ENCODE peak calls at places on chromosomes 7 and 10, in four cellular contexts. P is stimulated activated CD8-positive, alpha-beta memory T cell treated with anti-CD3 and anti-CD28 coated beads, Interleukin-2, amount 100 ng/mL, for 1 hour; I is skeletal muscle cell; Z is upper lobe of right lung. A is an unnamed sample.

GRCh38 chr10:46048152-46048551 is 2.1 kb upstream of the MSMB start:
- DNase-seq in P (no peak), I (no peak), Z (no peak), A (no peak)

GRCh38 chr7:50264908-50265307 is 39.6 kb upstream of the IKZF1 start:
- DNase-seq in P (no peak), I (no peak), Z (no peak), A (no peak)

GRCh38 chr10:12350167-12350872 is 973 bp downstream of the CAMK1D start:
- DNase-seq in P (peak; percentile 18), I (no peak), Z (peak; percentile 76), A (peak; percentile 12)

GRCh38 chr10:89553064-89553734 is 17.8 kb upstream of the SLC16A12 start:
- DNase-seq in P (no peak), I (peak; percentile 90), Z (no peak), A (peak; percentile 85)

GRCh38 chr7:1290262-1291039 is 57.8 kb downstream of the UNCX start:
- DNase-seq in P (peak; percentile 6), I (no peak), Z (no peak), A (peak; percentile 10)

GRCh38 chr10:93997546-93997945 is 3.8 kb downstream of the PLCE1 start:
- DNase-seq in P (no peak), I (no peak), Z (no peak), A (no peak)

GRCh38 chr7:27241189-27242045 is 1.2 kb upstream of the EVX1 start:
- DNase-seq in P (no peak), I (no peak), Z (peak; percentile 35), A (no peak)

GRCh38 chr7:138008588-138009349 is 6.9 kb upstream of the CREB3L2 start:
- DNase-seq in P (no peak), I (no peak), Z (no peak), A (peak; percentile 64)

GRCh38 chr7:77276120-77276519 is 76.5 kb upstream of the FGL2 start:
- DNase-seq in P (no peak), I (no peak), Z (no peak), A (no peak)

GRCh38 chr10:47090903-47091302 is 179.7 kb downstream of the PTPN20 start:
- DNase-seq in P (no peak), I (no peak), Z (no peak), A (no peak)

GRCh38 chr10:112092529-112092928 is 91.0 kb downstream of the GPAM start:
- DNase-seq in P (no peak), I (no peak), Z (no peak), A (no peak)

GRCh38 chr7:135194494-135195095 is 16.7 kb downstream of the WDR91 start:
- DNase-seq in P (no peak), I (no peak), Z (no peak), A (no peak)

GRCh38 chr7:152355474-152356057 is 80.2 kb downstream of the KMT2C start:
- DNase-seq in P (no peak), I (no peak), Z (no peak), A (no peak)

GRCh38 chr7:90624128-90624980 is 28.2 kb downstream of the CDK14 start:
- DNase-seq in P (no peak), I (no peak), Z (no peak), A (no peak)

GRCh38 chr10:17527530-17528146 is 73.2 kb upstream of the ST8SIA6 start:
- DNase-seq in P (no peak), I (peak; percentile 73), Z (no peak), A (no peak)

GRCh38 chr7:140641532-140642191 is 1.0 kb upstream of the DENND2A start:
- DNase-seq in P (no peak), I (no peak), Z (no peak), A (no peak)

GRCh38 chr7:151099486-151100211 is 13.4 kb downstream of the AGAP3 start:
- DNase-seq in P (no peak), I (no peak), Z (peak; percentile 56), A (no peak)

GRCh38 chr10:129870926-129871660 is 93.0 kb downstream of the EBF3 start:
- DNase-seq in P (no peak), I (peak; percentile 31), Z (no peak), A (no peak)

GRCh38 chr10:11986593-11987216 is 55.9 kb downstream of the UPF2 start:
- DNase-seq in P (peak; percentile 50), I (peak; percentile 41), Z (peak; percentile 73), A (peak; percentile 77)

GRCh38 chr7:23520582-23520981 is 11.2 kb downstream of the TRA2A start:
- DNase-seq in P (no peak), I (no peak), Z (no peak), A (no peak)

GRCh38 chr7:117951711-117952280 is 78.6 kb upstream of the CTTNBP2 start:
- DNase-seq in P (no peak), I (no peak), Z (no peak), A (no peak)

GRCh38 chr7:22444181-22444966 is 55.6 kb downstream of the STEAP1B start:
- DNase-seq in P (no peak), I (no peak), Z (no peak), A (no peak)

GRCh38 chr10:132299381-132300336 is 8.1 kb downstream of the STK32C start:
- DNase-seq in P (no peak), I (no peak), Z (peak; percentile 35), A (no peak)

GRCh38 chr7:24653316-24654085 is 80.2 kb downstream of the PALS2 start:
- DNase-seq in P (no peak), I (no peak), Z (no peak), A (no peak)